ENCODE peak calls at places on chromosomes 12 and 14, in eight cellular contexts. K, N, C, R, U, O, P and L are unnamed samples.

GRCh38 chr12:22474970-22475720 is 69.2 kb downstream of the C2CD5 start:
- DNase-seq in K (no peak), N (peak), C (no peak), R (no peak), U (no peak), O (no peak), P (no peak), L (no peak)

GRCh38 chr14:79502751-79503148 is 708.6 kb downstream of the DIO2 start:
- DNase-seq in K (no peak), N (no peak), C (no peak), R (no peak), U (no peak), O (no peak), P (no peak), L (no peak)

GRCh38 chr12:89210277-89210676 is 142.0 kb downstream of the DUSP6 start:
- DNase-seq in K (no peak), N (no peak), C (no peak), R (no peak), U (peak), O (no peak), P (no peak), L (no peak)

GRCh38 chr12:42815068-42815467 is 225.5 kb upstream of the PRICKLE1 start:
- DNase-seq in K (no peak), N (no peak), C (no peak), R (no peak), U (no peak), O (no peak), P (no peak), L (no peak)

GRCh38 chr12:48978291-48978740 is at the start of gene WNT1:
- DNase-seq in K (no peak), N (no peak), C (no peak), R (no peak), U (peak), O (no peak), P (no peak), L (no peak)

GRCh38 chr12:51225800-51226199 is 7.9 kb upstream of the POU6F1 start:
- DNase-seq in K (no peak), N (no peak), C (no peak), R (no peak), U (no peak), O (no peak), P (no peak), L (no peak)

GRCh38 chr12:104938371-104938770 is 19.7 kb downstream of the SLC41A2 start:
- DNase-seq in K (no peak), N (no peak), C (no peak), R (no peak), U (no peak), O (no peak), P (no peak), L (no peak)

GRCh38 chr14:61106627-61107147 is 125.6 kb downstream of the SLC38A6 start:
- DNase-seq in K (no peak), N (no peak), C (no peak), R (no peak), U (no peak), O (no peak), P (no peak), L (no peak)

GRCh38 chr14:54147285-54147684 is 190.7 kb upstream of the BMP4 start:
- DNase-seq in K (no peak), N (no peak), C (peak), R (no peak), U (no peak), O (no peak), P (no peak), L (no peak)

GRCh38 chr12:132267873-132268272 is 61.5 kb downstream of the GALNT9 start:
- DNase-seq in K (no peak), N (no peak), C (no peak), R (no peak), U (no peak), O (no peak), P (no peak), L (no peak)

GRCh38 chr12:6978188-6978986 is 7.7 kb downstream of the EMG1 start:
- DNase-seq in K (no peak), N (no peak), C (no peak), R (no peak), U (no peak), O (no peak), P (no peak), L (no peak)

GRCh38 chr12:94941440-94941862 is 62.0 kb downstream of the NDUFA12 start:
- DNase-seq in K (no peak), N (peak), C (peak), R (peak), U (peak), O (peak), P (no peak), L (no peak)

GRCh38 chr12:26863515-26863914 is 30.5 kb upstream of the ITPR2 start:
- DNase-seq in K (no peak), N (peak), C (no peak), R (no peak), U (peak), O (no peak), P (no peak), L (no peak)

GRCh38 chr12:11584213-11584855 is 65.1 kb upstream of the ETV6 start:
- DNase-seq in K (no peak), N (no peak), C (no peak), R (no peak), U (no peak), O (no peak), P (no peak), L (no peak)

GRCh38 chr12:70317781-70318180 is 48.3 kb upstream of the KCNMB4 start:
- DNase-seq in K (no peak), N (no peak), C (no peak), R (no peak), U (no peak), O (no peak), P (no peak), L (no peak)

GRCh38 chr14:35121026-35121886 is 534 bp downstream of the PPP2R3C start:
- DNase-seq in K (peak), N (peak), C (peak), R (peak), U (no peak), O (peak), P (no peak), L (no peak)

GRCh38 chr12:124725612-124726237 is 137.9 kb downstream of the SCARB1 start:
- DNase-seq in K (no peak), N (no peak), C (no peak), R (no peak), U (no peak), O (no peak), P (no peak), L (no peak)

GRCh38 chr14:70907996-70908917 is 998 bp downstream of the PCNX1 start:
- DNase-seq in K (peak), N (peak), C (peak), R (peak), U (peak), O (peak), P (peak), L (peak)

GRCh38 chr12:121181181-121181580 is 28.7 kb upstream of the P2RX4 start:
- DNase-seq in K (no peak), N (peak), C (peak), R (no peak), U (no peak), O (no peak), P (no peak), L (no peak)

GRCh38 chr14:88286309-88286708 is 36.8 kb downstream of the KCNK10 start:
- DNase-seq in K (no peak), N (no peak), C (no peak), R (no peak), U (no peak), O (no peak), P (no peak), L (no peak)

GRCh38 chr12:22409071-22409951 is 74.8 kb upstream of the ST8SIA1 start:
- DNase-seq in K (no peak), N (no peak), C (peak), R (no peak), U (no peak), O (peak), P (no peak), L (no peak)

GRCh38 chr14:74941676-74942097 is 13.7 kb downstream of the PGF start:
- DNase-seq in K (peak), N (peak), C (peak), R (no peak), U (no peak), O (peak), P (no peak), L (no peak)

GRCh38 chr14:93150227-93151206 is 34.2 kb downstream of the MOAP1 start:
- DNase-seq in K (no peak), N (no peak), C (no peak), R (peak), U (peak), O (no peak), P (no peak), L (no peak)

GRCh38 chr12:1606021-1606622 is 11.7 kb upstream of the FBXL14 start:
- DNase-seq in K (peak), N (peak), C (peak), R (peak), U (no peak), O (peak), P (no peak), L (no peak)

GRCh38 chr14:95514131-95515079 is 2.0 kb downstream of the SYNE3 start:
- DNase-seq in K (no peak), N (no peak), C (no peak), R (no peak), U (no peak), O (no peak), P (no peak), L (no peak)

GRCh38 chr14:100602621-100603020 is 15.4 kb upstream of the BEGAIN start:
- DNase-seq in K (no peak), N (no peak), C (no peak), R (no peak), U (no peak), O (no peak), P (no peak), L (no peak)

GRCh38 chr12:94761559-94761958 is 111.2 kb upstream of the TMCC3 start:
- DNase-seq in K (no peak), N (peak), C (peak), R (peak), U (no peak), O (no peak), P (no peak), L (no peak)

GRCh38 chr12:127145543-127145928 is 1121.4 kb upstream of the TMEM132C start:
- DNase-seq in K (no peak), N (no peak), C (no peak), R (no peak), U (no peak), O (no peak), P (no peak), L (no peak)

GRCh38 chr12:101455685-101456084 is 19.5 kb upstream of the SPIC start:
- DNase-seq in K (no peak), N (no peak), C (no peak), R (no peak), U (no peak), O (no peak), P (no peak), L (no peak)

GRCh38 chr12:114943601-114944000 is 259.6 kb upstream of the TBX3 start:
- DNase-seq in K (no peak), N (no peak), C (no peak), R (no peak), U (no peak), O (no peak), P (no peak), L (no peak)

GRCh38 chr12:40032433-40033259 is 73.2 kb downstream of the SLC2A13 start:
- DNase-seq in K (no peak), N (no peak), C (no peak), R (no peak), U (peak), O (no peak), P (no peak), L (no peak)

GRCh38 chr14:23252006-23252405 is 14.3 kb downstream of the RNF212B start:
- DNase-seq in K (no peak), N (no peak), C (no peak), R (peak), U (no peak), O (no peak), P (no peak), L (no peak)

GRCh38 chr12:124573839-124574786 is 6.7 kb upstream of the NCOR2 start:
- DNase-seq in K (no peak), N (no peak), C (no peak), R (no peak), U (no peak), O (no peak), P (no peak), L (no peak)

GRCh38 chr12:6768385-6769002 is 2.3 kb downstream of the PTMS start:
- DNase-seq in K (no peak), N (no peak), C (no peak), R (no peak), U (peak), O (no peak), P (no peak), L (no peak)

GRCh38 chr14:78086342-78086741 is 83.8 kb upstream of the NRXN3 start:
- DNase-seq in K (no peak), N (no peak), C (no peak), R (no peak), U (no peak), O (no peak), P (no peak), L (no peak)

GRCh38 chr14:50113381-50113811 is 3.0 kb downstream of the VCPKMT start:
- DNase-seq in K (no peak), N (no peak), C (no peak), R (no peak), U (no peak), O (no peak), P (no peak), L (no peak)

GRCh38 chr14:85438001-85438400 is 91.9 kb upstream of the FLRT2 start:
- DNase-seq in K (no peak), N (no peak), C (no peak), R (no peak), U (no peak), O (no peak), P (no peak), L (no peak)

GRCh38 chr12:24889403-24889802 is 59.5 kb downstream of the BCAT1 start:
- DNase-seq in K (no peak), N (no peak), C (no peak), R (no peak), U (no peak), O (no peak), P (no peak), L (no peak)

GRCh38 chr12:109741286-109741969 is 27.8 kb downstream of the FAM222A start:
- DNase-seq in K (peak), N (no peak), C (no peak), R (no peak), U (no peak), O (no peak), P (no peak), L (no peak)